ENCODE peak calls at places on chromosome 20, in seven cellular contexts. K, I, X, Z, T, V and J are unnamed samples.

GRCh38 chr20:884983-885952 is 30.9 kb downstream of the ANGPT4 start:
- DNase-seq in K (no peak), I (no peak), X (no peak), Z (peak), T (peak), V (peak), J (peak)

GRCh38 chr20:35893942-35894341 is 60.4 kb downstream of the SCAND1 start:
- DNase-seq in K (no peak), I (no peak), X (no peak), Z (no peak), T (no peak), V (no peak), J (no peak)

GRCh38 chr20:43925786-43926185 is 11.1 kb downstream of the TOX2 start:
- DNase-seq in K (no peak), I (no peak), X (no peak), Z (no peak), T (peak), V (no peak), J (no peak)

GRCh38 chr20:55615818-55616217 is 389.5 kb downstream of the CBLN4 start:
- DNase-seq in K (no peak), I (no peak), X (no peak), Z (no peak), T (no peak), V (no peak), J (no peak)

GRCh38 chr20:22003680-22004079 is 298.2 kb downstream of the PAX1 start:
- DNase-seq in K (no peak), I (no peak), X (no peak), Z (no peak), T (no peak), V (no peak), J (no peak)

GRCh38 chr20:3262566-3262965 is 23.6 kb upstream of the SLC4A11 start:
- DNase-seq in K (no peak), I (no peak), X (no peak), Z (peak), T (no peak), V (no peak), J (no peak)

GRCh38 chr20:1517010-1517409 is 25.8 kb upstream of the SIRPB2 start:
- DNase-seq in K (no peak), I (no peak), X (no peak), Z (no peak), T (no peak), V (no peak), J (no peak)

GRCh38 chr20:37914672-37915433 is 11.9 kb downstream of the VSTM2L start:
- DNase-seq in K (no peak), I (no peak), X (no peak), Z (peak), T (no peak), V (no peak), J (no peak)

GRCh38 chr20:52824494-52825216 is 147.5 kb upstream of the TSHZ2 start:
- DNase-seq in K (no peak), I (no peak), X (no peak), Z (no peak), T (no peak), V (no peak), J (peak)

GRCh38 chr20:50678213-50678898 is 13.0 kb downstream of the RIPOR3 start:
- DNase-seq in K (peak), I (no peak), X (no peak), Z (no peak), T (peak), V (no peak), J (peak)

DNA sequence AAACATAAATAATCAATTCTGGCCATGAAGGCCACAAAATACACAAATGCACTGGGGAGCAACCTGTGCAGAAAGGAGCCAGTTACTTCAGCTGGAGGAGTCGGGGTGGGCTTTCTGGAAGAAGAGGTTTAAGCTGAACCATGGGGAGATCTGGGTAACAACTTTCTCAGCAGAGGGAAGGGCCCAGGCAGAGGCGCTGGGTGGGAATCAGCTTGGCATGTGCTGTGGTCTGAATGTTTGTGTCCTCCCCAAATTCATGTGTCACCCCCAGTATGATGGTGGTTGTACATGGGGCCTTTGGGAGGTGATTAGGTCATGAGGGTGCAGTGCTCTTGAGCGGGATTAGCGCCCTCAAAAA is 107.9 kb downstream of the SYCP2 start:
- DNase-seq in K (no peak), I (no peak), X (no peak), Z (no peak), T (no peak), V (no peak), J (no peak)
- H3K27ac ChIP-seq in K (peak), I (no peak), X (no peak), Z (no peak), T (no peak), V (no peak), J (peak)

GRCh38 chr20:34618676-34619075 is 58.2 kb downstream of the PIGU start:
- DNase-seq in K (no peak), I (no peak), X (no peak), Z (no peak), T (no peak), V (no peak), J (no peak)
- H3K27ac ChIP-seq in K (no peak), I (no peak), X (no peak), Z (no peak), T (no peak), V (no peak), J (no peak)

DNA sequence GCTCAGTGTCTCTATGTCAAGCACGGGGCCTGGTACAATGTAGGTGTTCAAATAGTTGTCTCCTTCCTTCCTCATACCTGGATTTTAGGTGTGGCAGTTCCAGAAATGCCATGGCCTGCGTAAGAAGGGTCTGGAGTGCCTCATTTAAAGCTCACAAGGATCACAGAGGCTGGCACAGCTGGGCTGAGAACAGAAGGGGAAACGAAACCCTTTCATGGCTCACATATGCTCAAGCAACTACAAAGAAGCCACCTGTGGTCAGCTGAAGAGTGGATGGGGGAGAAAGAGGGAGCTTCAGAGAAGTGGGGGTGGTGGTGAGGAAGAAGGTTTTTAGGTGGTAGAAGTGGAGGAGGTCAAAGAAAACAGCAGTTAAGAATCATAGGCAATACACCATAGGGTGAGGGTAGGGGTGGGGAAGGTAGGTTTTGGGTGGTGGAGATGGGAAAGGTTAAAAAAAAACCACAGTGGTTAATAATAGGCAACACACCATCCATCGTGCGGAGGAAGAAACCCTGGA is 17.0 kb upstream of the TOP1 start:
- DNase-seq in K (no peak), I (no peak), X (no peak), Z (no peak), T (no peak), V (no peak), J (no peak)
- H3K27ac ChIP-seq in K (no peak), I (no peak), X (no peak), Z (no peak), T (no peak), V (no peak), J (no peak)

GRCh38 chr20:53869466-53870258 is 200.7 kb downstream of the BCAS1 start:
- DNase-seq in K (peak), I (peak), X (peak), Z (peak), T (peak), V (peak), J (peak)
- H3K27ac ChIP-seq in K (peak), I (no peak), X (peak), Z (no peak), T (peak), V (peak), J (peak)

GRCh38 chr20:31718952-31719643 is 3.6 kb downstream of the BCL2L1 start:
- DNase-seq in K (no peak), I (no peak), X (no peak), Z (no peak), T (peak), V (peak), J (peak)

GRCh38 chr20:31717478-31717946 is 5.2 kb downstream of the BCL2L1 start:
- DNase-seq in K (no peak), I (no peak), X (peak), Z (no peak), T (no peak), V (no peak), J (no peak)

GRCh38 chr20:31720486-31721407 is 1.9 kb downstream of the BCL2L1 start:
- DNase-seq in K (no peak), I (no peak), X (no peak), Z (no peak), T (peak), V (no peak), J (peak)

GRCh38 chr20:31721408-31722332 is 998 bp downstream of the BCL2L1 start:
- DNase-seq in K (no peak), I (peak), X (peak), Z (no peak), T (peak), V (no peak), J (peak)

DNA sequence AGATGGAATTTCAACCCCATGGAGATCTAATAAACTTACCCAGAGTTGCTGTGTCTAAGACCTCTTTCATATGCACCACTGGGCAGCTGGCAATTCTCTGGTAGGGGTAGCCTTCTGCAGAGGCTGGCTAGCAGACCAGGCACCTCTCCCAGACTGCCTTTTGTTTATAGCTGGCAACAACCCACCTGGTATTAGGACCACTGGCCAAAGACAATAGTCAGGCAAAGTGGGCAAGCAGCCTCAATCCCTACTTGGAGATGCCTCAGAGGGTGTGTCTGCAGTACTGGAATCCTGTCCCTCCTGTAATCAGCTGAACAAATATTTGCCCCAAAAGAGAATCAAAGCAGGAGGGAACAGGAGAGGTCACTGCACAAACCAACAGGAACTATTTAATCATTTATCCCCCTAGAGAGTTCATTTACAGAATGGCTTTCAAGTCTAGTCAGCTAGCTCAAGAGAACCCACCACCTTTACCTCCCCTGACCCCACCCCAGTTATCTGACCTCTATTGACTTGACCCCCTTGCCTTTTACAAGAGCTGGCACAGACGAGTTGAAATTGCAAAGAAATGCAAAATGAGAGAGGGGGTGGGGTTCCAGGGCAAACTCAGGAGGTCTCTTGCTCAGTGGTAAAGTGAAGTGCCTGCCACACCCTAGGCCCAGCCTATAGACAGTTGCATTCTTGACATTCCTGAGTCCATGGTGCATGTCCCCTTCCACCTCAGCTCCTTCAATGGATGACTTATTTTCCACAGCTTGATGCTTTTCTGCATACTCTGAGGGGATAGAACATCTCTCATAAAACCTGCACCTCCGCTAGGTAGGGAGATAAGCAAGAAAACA is 2.8 kb downstream of the BCL2L1 start:
- DNase-seq in K (peak), I (no peak), X (no peak), Z (no peak), T (peak), V (no peak), J (peak)
- H3K27ac ChIP-seq in K (peak), I (peak), X (peak), Z (peak), T (peak), V (peak), J (peak)

DNA sequence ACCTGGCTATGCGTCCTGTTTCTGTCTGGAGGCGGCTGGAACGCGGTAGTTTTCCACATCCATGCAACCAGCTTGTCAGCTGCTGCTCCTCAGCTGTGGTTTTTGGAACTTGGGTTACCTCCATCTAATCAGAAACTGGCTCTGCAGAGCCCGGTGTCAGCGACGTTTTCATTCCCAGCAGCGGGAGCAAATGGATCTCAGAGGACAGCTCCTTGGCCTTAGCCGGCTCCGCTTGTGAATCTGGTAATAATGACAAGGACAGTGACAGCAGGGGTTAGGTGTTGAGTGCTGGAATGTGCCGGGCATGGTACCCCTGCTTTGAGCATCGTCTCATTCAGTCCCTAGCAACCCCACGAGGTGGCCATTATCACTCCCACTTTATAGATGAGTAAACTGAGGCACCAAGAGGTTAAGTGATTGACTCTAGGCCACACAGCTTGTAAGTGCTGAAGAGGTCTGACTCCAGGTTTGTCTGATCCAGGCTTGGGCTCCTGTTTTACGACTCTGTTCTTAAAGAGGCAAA is 1.3 kb downstream of the SLCO4A1 start:
- DNase-seq in K (no peak), I (no peak), X (no peak), Z (no peak), T (peak), V (no peak), J (peak)
- H3K27ac ChIP-seq in K (peak), I (peak), X (no peak), Z (no peak), T (peak), V (no peak), J (no peak)

GRCh38 chr20:49568491-49569151 is 684 bp upstream of the PTGIS start:
- DNase-seq in K (no peak), I (no peak), X (no peak), Z (no peak), T (no peak), V (no peak), J (no peak)

GRCh38 chr20:49567421-49568256 is at the start of gene PTGIS:
- DNase-seq in K (no peak), I (no peak), X (no peak), Z (peak), T (no peak), V (no peak), J (no peak)

GRCh38 chr20:49569403-49570115 is 1.6 kb upstream of the PTGIS start:
- DNase-seq in K (no peak), I (no peak), X (no peak), Z (no peak), T (no peak), V (no peak), J (no peak)

GRCh38 chr20:49563015-49563980 is 4.6 kb downstream of the PTGIS start:
- DNase-seq in K (no peak), I (no peak), X (no peak), Z (no peak), T (no peak), V (no peak), J (no peak)

DNA sequence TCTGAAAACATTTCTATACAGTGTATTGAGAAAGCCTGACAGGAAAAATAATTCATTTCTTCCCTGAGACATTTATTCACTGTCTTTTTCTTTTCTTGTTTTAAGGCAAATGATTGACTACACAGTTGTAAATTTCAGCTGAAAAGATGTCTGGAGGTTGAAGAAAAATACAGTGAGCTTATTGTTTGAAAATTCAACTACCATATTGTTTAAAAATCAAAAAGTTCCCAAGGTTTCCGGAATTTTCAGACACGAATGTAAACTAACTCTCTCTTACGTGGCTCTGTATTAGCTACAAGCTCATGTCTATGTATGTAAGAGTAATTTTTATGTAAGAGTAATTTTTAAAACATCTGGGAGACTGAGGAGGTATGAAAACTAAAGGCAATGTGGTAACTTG is 1.5 kb downstream of the PTGIS start:
- DNase-seq in K (no peak), I (no peak), X (no peak), Z (no peak), T (no peak), V (no peak), J (no peak)
- H3K27ac ChIP-seq in K (no peak), I (peak), X (no peak), Z (no peak), T (no peak), V (no peak), J (no peak)